ENCODE peak calls at places on chromosomes 5 and 9, in nine cellular contexts. Z, D, J, H, L, F, R, T and O are unnamed samples.

GRCh38 chr5:139667730-139668063 is 19.5 kb downstream of the CXXC5 start:
- DNase-seq in L (no peak), T (no peak), R (no peak), J (no peak), Z (peak), H (peak), F (no peak), D (no peak), O (peak)

GRCh38 chr9:106874657-106875056 is 11.7 kb downstream of the ZNF462 start:
- DNase-seq in Z (peak), F (no peak), L (no peak), J (no peak), T (no peak), D (no peak), H (no peak), R (no peak), O (no peak)

GRCh38 chr9:132708769-132709168 is 38.5 kb downstream of the GTF3C4 start:
- DNase-seq in T (no peak), Z (no peak), H (no peak), J (no peak), L (no peak), R (no peak), D (no peak), F (no peak), O (no peak)

GRCh38 chr9:91803970-91804752 is 145.9 kb downstream of the ROR2 start:
- DNase-seq in H (no peak), J (no peak), T (no peak), F (no peak), D (no peak), L (no peak), R (no peak), Z (no peak), O (no peak)

GRCh38 chr9:131288217-131288616 is 1.3 kb upstream of the PLPP7 start:
- DNase-seq in R (no peak), F (no peak), Z (no peak), H (no peak), T (no peak), D (no peak), L (no peak), J (no peak), O (no peak)

GRCh38 chr5:141186897-141187512 is at the start of gene PCDHB9:
- DNase-seq in F (no peak), Z (no peak), J (peak), H (peak), T (peak), D (no peak), R (no peak), L (no peak), O (no peak)

GRCh38 chr5:35213608-35214007 is 16.7 kb downstream of the PRLR start:
- DNase-seq in L (no peak), J (no peak), F (no peak), R (no peak), T (no peak), D (no peak), H (no peak), Z (peak), O (no peak)

GRCh38 chr5:61010759-61011460 is 65.9 kb downstream of the NDUFAF2 start:
- DNase-seq in J (no peak), Z (peak), D (no peak), T (no peak), R (no peak), L (no peak), F (no peak), H (no peak), O (no peak)

GRCh38 chr5:143008809-143009521 is 238.8 kb downstream of the ARHGAP26 start:
- DNase-seq in H (peak), R (no peak), J (peak), D (peak), Z (peak), T (peak), F (peak), L (peak), O (no peak)

GRCh38 chr9:69431777-69432176 is 106.8 kb downstream of the ENTREP1 start:
- DNase-seq in F (no peak), H (no peak), L (no peak), T (no peak), R (no peak), J (no peak), Z (peak), D (no peak), O (no peak)